ENCODE peak calls at places on chromosome 3, in six cellular contexts. S is activated T-cell treated with anti-CD3 and anti-CD28 coated beads, Interleukin-2, amount 50 U/mL, for 72 hours; U is fibroblast of lung; B is effector memory CD8-positive, alpha-beta T cell; Y is Calu3; W is mesendoderm. T is an unnamed sample.

GRCh38 chr3:139288266-139288821 is 55.5 kb upstream of the MRPS22 start:
- DNase-seq in S (no peak), U (no peak), B (no peak), Y (no peak), W (no peak), T (no peak)

GRCh38 chr3:72223116-72223515 is 438.2 kb upstream of the PROK2 start:
- DNase-seq in S (no peak), U (no peak), B (no peak), Y (no peak), W (no peak), T (no peak)

GRCh38 chr3:186788482-186789370 is 5.3 kb downstream of the EIF4A2 start:
- DNase-seq in S (no peak), U (no peak), B (no peak), Y (no peak), W (no peak), T (no peak)

GRCh38 chr3:73216310-73216709 is 154.9 kb downstream of the EBLN2 start:
- DNase-seq in S (no peak), U (no peak), B (no peak), Y (no peak), W (no peak), T (no peak)

GRCh38 chr3:45491344-45491743 is 103.0 kb downstream of the LARS2 start:
- DNase-seq in S (peak; percentile 32), U (no peak), B (no peak), Y (no peak), W (no peak), T (no peak)

GRCh38 chr3:95351158-95351557 is 1288.3 kb downstream of the NSUN3 start:
- DNase-seq in S (no peak), U (no peak), B (no peak), Y (no peak), W (no peak), T (no peak)

GRCh38 chr3:24387000-24387399 is 107.7 kb downstream of the THRB start:
- DNase-seq in S (no peak), U (no peak), B (no peak), Y (no peak), W (no peak), T (no peak)

GRCh38 chr3:195704433-195704999 is 16.3 kb upstream of the MUC20 start:
- DNase-seq in S (no peak), U (no peak), B (no peak), Y (no peak), W (no peak), T (no peak)

GRCh38 chr3:105869982-105870381 is 1.2 kb upstream of the CBLB start:
- DNase-seq in S (no peak), U (no peak), B (no peak), Y (no peak), W (no peak), T (no peak)

GRCh38 chr3:55858727-55859126 is 371.6 kb upstream of the WNT5A start:
- DNase-seq in S (no peak), U (no peak), B (no peak), Y (no peak), W (no peak), T (no peak)

GRCh38 chr3:14133188-14133800 is 8.4 kb downstream of the TMEM43 start:
- DNase-seq in S (no peak), U (no peak), B (no peak), Y (no peak), W (no peak), T (no peak)

GRCh38 chr3:10753964-10754363 is 62.1 kb upstream of the SLC6A11 start:
- DNase-seq in S (peak; percentile 56), U (peak; percentile 24), B (peak; percentile 18), Y (peak; percentile 69), W (peak; percentile 76), T (peak; percentile 66)

GRCh38 chr3:195238626-195239118 is 32.3 kb downstream of the XXYLT1 start:
- DNase-seq in S (no peak), U (peak; percentile 69), B (no peak), Y (no peak), W (no peak), T (no peak)

GRCh38 chr3:109351231-109351630 is 13.9 kb upstream of the DPPA4 start:
- DNase-seq in S (no peak), U (no peak), B (no peak), Y (no peak), W (no peak), T (no peak)

GRCh38 chr3:90054306-90054705 is 946.9 kb downstream of the EPHA3 start:
- DNase-seq in S (no peak), U (peak; percentile 48), B (no peak), Y (no peak), W (no peak), T (no peak)

GRCh38 chr3:71348831-71349230 is 234.7 kb downstream of the FOXP1 start:
- DNase-seq in S (no peak), U (no peak), B (no peak), Y (no peak), W (no peak), T (no peak)

GRCh38 chr3:181694805-181695660 is 16.7 kb upstream of the SOX2 start:
- DNase-seq in S (no peak), U (no peak), B (no peak), Y (peak; percentile 81), W (peak; percentile 74), T (no peak)

GRCh38 chr3:21752749-21753347 is 1.8 kb upstream of the ZNF385D start:
- DNase-seq in S (no peak), U (peak; percentile 84), B (no peak), Y (peak; percentile 8), W (peak; percentile 73), T (peak; percentile 30)

GRCh38 chr3:57796261-57796660 is 40.2 kb downstream of the SLMAP start:
- DNase-seq in S (no peak), U (no peak), B (no peak), Y (no peak), W (peak; percentile 42), T (no peak)

GRCh38 chr3:141064255-141064926 is 13.2 kb downstream of the SPSB4 start:
- DNase-seq in S (no peak), U (no peak), B (no peak), Y (no peak), W (no peak), T (no peak)

GRCh38 chr3:34998905-34999304 is 640.4 kb upstream of the ARPP21 start:
- DNase-seq in S (no peak), U (no peak), B (no peak), Y (no peak), W (no peak), T (no peak)

GRCh38 chr3:54621181-54621580 is 306.7 kb downstream of the LRTM1 start:
- DNase-seq in S (no peak), U (no peak), B (no peak), Y (no peak), W (no peak), T (no peak)

GRCh38 chr3:14352002-14352627 is 50.3 kb upstream of the SLC6A6 start:
- DNase-seq in S (no peak), U (peak; percentile 15), B (no peak), Y (no peak), W (peak; percentile 81), T (peak; percentile 61)

GRCh38 chr3:63141-63845 is 133.3 kb upstream of the CHL1 start:
- DNase-seq in S (no peak), U (peak; percentile 72), B (no peak), Y (peak; percentile 24), W (peak; percentile 50), T (no peak)

GRCh38 chr3:189530822-189531221 is 100.4 kb upstream of the TP63 start:
- DNase-seq in S (peak; percentile 46), U (no peak), B (no peak), Y (no peak), W (no peak), T (no peak)

GRCh38 chr3:161349529-161350278 is 21.6 kb downstream of the SPTSSB start:
- DNase-seq in S (peak; percentile 5), U (peak; percentile 82), B (peak; percentile 3), Y (peak; percentile 66), W (peak; percentile 29), T (no peak)